ENCODE peak calls at places on chromosome 1, in seven cellular contexts. One of them, this sample, is unnamed.

GRCh38 chr1:245810181-245810727 is 655.5 kb downstream of the KIF26B start:
- DNase-seq in mucosa of descending colon: no peak
- DNase-seq in left ventricle myocardium inferior: no peak
- DNase-seq in small intestine: no peak
- DNase-seq in HAP-1: no peak
- DNase-seq in brain microvascular endothelial cell: no peak
- DNase-seq in OCI-LY7: peak
- DNase-seq in this sample: no peak

GRCh38 chr1:92356956-92357355 is 58.1 kb downstream of the RPAP2 start:
- DNase-seq in mucosa of descending colon: no peak
- DNase-seq in left ventricle myocardium inferior: no peak
- DNase-seq in small intestine: no peak
- DNase-seq in HAP-1: no peak
- DNase-seq in brain microvascular endothelial cell: peak
- DNase-seq in OCI-LY7: no peak
- DNase-seq in this sample: peak

GRCh38 chr1:184608990-184609389 is 145.7 kb downstream of the EDEM3 start:
- DNase-seq in mucosa of descending colon: no peak
- DNase-seq in left ventricle myocardium inferior: no peak
- DNase-seq in small intestine: no peak
- DNase-seq in HAP-1: no peak
- DNase-seq in brain microvascular endothelial cell: no peak
- DNase-seq in OCI-LY7: no peak
- DNase-seq in this sample: no peak

GRCh38 chr1:29960906-29961675 is 724.8 kb downstream of the PTPRU start:
- DNase-seq in mucosa of descending colon: no peak
- DNase-seq in left ventricle myocardium inferior: no peak
- DNase-seq in small intestine: no peak
- DNase-seq in HAP-1: no peak
- DNase-seq in brain microvascular endothelial cell: no peak
- DNase-seq in OCI-LY7: no peak
- DNase-seq in this sample: no peak

GRCh38 chr1:181122227-181122626 is 33.7 kb downstream of the IER5 start:
- DNase-seq in mucosa of descending colon: no peak
- DNase-seq in left ventricle myocardium inferior: no peak
- DNase-seq in small intestine: no peak
- DNase-seq in HAP-1: no peak
- DNase-seq in brain microvascular endothelial cell: no peak
- DNase-seq in OCI-LY7: no peak
- DNase-seq in this sample: no peak

GRCh38 chr1:110383311-110383990 is 7.4 kb downstream of the SLC16A4 start:
- DNase-seq in mucosa of descending colon: no peak
- DNase-seq in left ventricle myocardium inferior: no peak
- DNase-seq in small intestine: no peak
- DNase-seq in HAP-1: no peak
- DNase-seq in brain microvascular endothelial cell: peak
- DNase-seq in OCI-LY7: peak
- DNase-seq in this sample: no peak

GRCh38 chr1:178614286-178614685 is 101.4 kb downstream of the TEX35 start:
- DNase-seq in mucosa of descending colon: no peak
- DNase-seq in left ventricle myocardium inferior: no peak
- DNase-seq in small intestine: no peak
- DNase-seq in HAP-1: no peak
- DNase-seq in brain microvascular endothelial cell: no peak
- DNase-seq in OCI-LY7: peak
- DNase-seq in this sample: no peak

GRCh38 chr1:146007048-146007784 is 10.8 kb upstream of the TXNIP start:
- DNase-seq in mucosa of descending colon: no peak
- DNase-seq in left ventricle myocardium inferior: no peak
- DNase-seq in small intestine: peak
- DNase-seq in HAP-1: peak
- DNase-seq in brain microvascular endothelial cell: peak
- DNase-seq in OCI-LY7: peak
- DNase-seq in this sample: peak

GRCh38 chr1:192952646-192953045 is 106.5 kb downstream of the UCHL5 start:
- DNase-seq in mucosa of descending colon: no peak
- DNase-seq in left ventricle myocardium inferior: no peak
- DNase-seq in small intestine: no peak
- DNase-seq in HAP-1: no peak
- DNase-seq in brain microvascular endothelial cell: no peak
- DNase-seq in OCI-LY7: no peak
- DNase-seq in this sample: peak

GRCh38 chr1:180521474-180522203 is 19.3 kb upstream of the ACBD6 start:
- DNase-seq in mucosa of descending colon: no peak
- DNase-seq in left ventricle myocardium inferior: no peak
- DNase-seq in small intestine: no peak
- DNase-seq in HAP-1: no peak
- DNase-seq in brain microvascular endothelial cell: no peak
- DNase-seq in OCI-LY7: no peak
- DNase-seq in this sample: no peak

GRCh38 chr1:178501705-178502329 is 5.1 kb upstream of the CLEC20A start:
- DNase-seq in mucosa of descending colon: peak
- DNase-seq in left ventricle myocardium inferior: peak
- DNase-seq in small intestine: peak
- DNase-seq in HAP-1: peak
- DNase-seq in brain microvascular endothelial cell: peak
- DNase-seq in OCI-LY7: peak
- DNase-seq in this sample: no peak

GRCh38 chr1:212980123-212980800 is 29.9 kb downstream of the VASH2 start:
- DNase-seq in mucosa of descending colon: no peak
- DNase-seq in left ventricle myocardium inferior: peak
- DNase-seq in small intestine: no peak
- DNase-seq in HAP-1: no peak
- DNase-seq in brain microvascular endothelial cell: peak
- DNase-seq in OCI-LY7: no peak
- DNase-seq in this sample: no peak

GRCh38 chr1:98374098-98374497 is 287.4 kb upstream of the SNX7 start:
- DNase-seq in mucosa of descending colon: no peak
- DNase-seq in left ventricle myocardium inferior: no peak
- DNase-seq in small intestine: no peak
- DNase-seq in HAP-1: no peak
- DNase-seq in brain microvascular endothelial cell: no peak
- DNase-seq in OCI-LY7: no peak
- DNase-seq in this sample: no peak

GRCh38 chr1:174968750-174969244 is 30.9 kb upstream of the CACYBP start:
- DNase-seq in mucosa of descending colon: no peak
- DNase-seq in left ventricle myocardium inferior: no peak
- DNase-seq in small intestine: peak
- DNase-seq in HAP-1: no peak
- DNase-seq in brain microvascular endothelial cell: peak
- DNase-seq in OCI-LY7: peak
- DNase-seq in this sample: peak

GRCh38 chr1:61887921-61888564 is 145.8 kb downstream of the PATJ start:
- DNase-seq in mucosa of descending colon: no peak
- DNase-seq in left ventricle myocardium inferior: peak
- DNase-seq in small intestine: no peak
- DNase-seq in HAP-1: no peak
- DNase-seq in brain microvascular endothelial cell: no peak
- DNase-seq in OCI-LY7: no peak
- DNase-seq in this sample: no peak

GRCh38 chr1:61079898-61080336 is 2.4 kb upstream of the NFIA start:
- DNase-seq in mucosa of descending colon: peak
- DNase-seq in left ventricle myocardium inferior: peak
- DNase-seq in small intestine: peak
- DNase-seq in HAP-1: peak
- DNase-seq in brain microvascular endothelial cell: peak
- DNase-seq in OCI-LY7: no peak
- DNase-seq in this sample: peak

GRCh38 chr1:64518692-64519481 is 49.0 kb downstream of the CACHD1 start:
- DNase-seq in mucosa of descending colon: no peak
- DNase-seq in left ventricle myocardium inferior: no peak
- DNase-seq in small intestine: no peak
- DNase-seq in HAP-1: peak
- DNase-seq in brain microvascular endothelial cell: no peak
- DNase-seq in OCI-LY7: no peak
- DNase-seq in this sample: no peak

GRCh38 chr1:119266386-119266785 is 102.2 kb upstream of the HAO2 start:
- DNase-seq in mucosa of descending colon: no peak
- DNase-seq in left ventricle myocardium inferior: no peak
- DNase-seq in small intestine: no peak
- DNase-seq in HAP-1: no peak
- DNase-seq in brain microvascular endothelial cell: no peak
- DNase-seq in OCI-LY7: no peak
- DNase-seq in this sample: no peak

GRCh38 chr1:54979327-54979891 is 1.0 kb upstream of the TMEM61 start:
- DNase-seq in mucosa of descending colon: no peak
- DNase-seq in left ventricle myocardium inferior: no peak
- DNase-seq in small intestine: no peak
- DNase-seq in HAP-1: no peak
- DNase-seq in brain microvascular endothelial cell: no peak
- DNase-seq in OCI-LY7: no peak
- DNase-seq in this sample: no peak

GRCh38 chr1:223323491-223324484 is 40.2 kb downstream of the SUSD4 start:
- DNase-seq in mucosa of descending colon: no peak
- DNase-seq in left ventricle myocardium inferior: no peak
- DNase-seq in small intestine: no peak
- DNase-seq in HAP-1: no peak
- DNase-seq in brain microvascular endothelial cell: no peak
- DNase-seq in OCI-LY7: no peak
- DNase-seq in this sample: no peak
- H3K4me3 ChIP-seq in mucosa of descending colon: no peak
- H3K4me3 ChIP-seq in left ventricle myocardium inferior: no peak
- H3K4me3 ChIP-seq in small intestine: no peak
- H3K4me3 ChIP-seq in HAP-1: no peak
- H3K4me3 ChIP-seq in brain microvascular endothelial cell: no peak
- H3K4me3 ChIP-seq in OCI-LY7: no peak
- H3K4me3 ChIP-seq in this sample: no peak

DNA sequence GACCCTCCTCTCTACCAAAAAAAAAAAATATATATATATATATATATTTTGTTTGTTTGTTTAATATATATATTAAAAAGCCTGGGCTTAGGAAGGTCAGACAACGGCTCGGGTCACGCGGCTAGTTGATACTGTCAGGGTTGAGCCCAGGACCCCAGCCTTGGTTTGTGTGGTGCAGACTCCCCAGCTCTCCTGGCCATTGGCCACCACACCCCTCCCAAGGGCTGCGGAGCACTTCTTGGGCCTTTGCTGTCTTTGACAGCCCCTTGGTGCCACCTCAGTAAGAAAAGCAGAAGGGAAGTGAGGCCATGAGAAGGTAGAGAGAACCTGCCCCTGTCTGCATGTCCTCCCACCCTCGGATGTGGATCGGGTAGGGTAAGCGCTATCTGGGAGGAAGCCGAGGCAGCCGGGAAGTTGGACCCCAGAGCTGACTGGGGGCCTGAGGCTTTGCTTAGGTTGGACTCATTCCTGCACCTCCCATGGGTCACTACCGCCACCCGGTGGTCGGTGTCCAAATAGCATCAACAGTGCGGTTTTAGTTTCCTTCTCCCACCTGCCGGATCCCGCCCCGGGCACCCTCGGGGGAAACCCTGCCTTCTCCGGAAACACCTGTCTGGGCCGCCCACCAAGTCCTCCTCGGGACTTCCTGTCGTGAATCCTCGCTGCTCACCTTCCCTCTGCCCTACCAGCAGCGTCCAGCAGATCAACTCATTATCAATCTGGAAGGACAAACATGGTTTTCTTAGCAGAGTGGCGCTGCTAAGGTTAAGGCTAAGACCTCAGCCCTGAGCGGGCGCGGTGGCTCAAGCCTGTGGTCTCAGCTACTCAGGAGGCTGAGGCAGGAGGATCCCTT is 29.8 kb upstream of the GNPAT start:
- DNase-seq in mucosa of descending colon: peak
- DNase-seq in left ventricle myocardium inferior: peak
- DNase-seq in small intestine: peak
- DNase-seq in HAP-1: peak
- DNase-seq in brain microvascular endothelial cell: peak
- DNase-seq in OCI-LY7: peak
- DNase-seq in this sample: peak
- H3K4me3 ChIP-seq in mucosa of descending colon: no peak
- H3K4me3 ChIP-seq in left ventricle myocardium inferior: peak
- H3K4me3 ChIP-seq in small intestine: no peak
- H3K4me3 ChIP-seq in HAP-1: peak
- H3K4me3 ChIP-seq in brain microvascular endothelial cell: peak
- H3K4me3 ChIP-seq in OCI-LY7: peak
- H3K4me3 ChIP-seq in this sample: peak

GRCh38 chr1:235635938-235636663 is 13.5 kb downstream of the GNG4 start:
- DNase-seq in mucosa of descending colon: peak
- DNase-seq in left ventricle myocardium inferior: no peak
- DNase-seq in small intestine: no peak
- DNase-seq in HAP-1: no peak
- DNase-seq in brain microvascular endothelial cell: no peak
- DNase-seq in OCI-LY7: no peak
- DNase-seq in this sample: no peak

GRCh38 chr1:235633220-235633540 is 16.4 kb downstream of the GNG4 start:
- DNase-seq in mucosa of descending colon: no peak
- DNase-seq in left ventricle myocardium inferior: no peak
- DNase-seq in small intestine: no peak
- DNase-seq in HAP-1: no peak
- DNase-seq in brain microvascular endothelial cell: no peak
- DNase-seq in OCI-LY7: no peak
- DNase-seq in this sample: no peak

GRCh38 chr1:235628316-235629006 is 21.1 kb downstream of the GNG4 start:
- DNase-seq in mucosa of descending colon: peak
- DNase-seq in left ventricle myocardium inferior: no peak
- DNase-seq in small intestine: no peak
- DNase-seq in HAP-1: no peak
- DNase-seq in brain microvascular endothelial cell: no peak
- DNase-seq in OCI-LY7: no peak
- DNase-seq in this sample: no peak

GRCh38 chr1:235631816-235632215 is 17.8 kb downstream of the GNG4 start:
- DNase-seq in mucosa of descending colon: peak
- DNase-seq in left ventricle myocardium inferior: no peak
- DNase-seq in small intestine: no peak
- DNase-seq in HAP-1: no peak
- DNase-seq in brain microvascular endothelial cell: no peak
- DNase-seq in OCI-LY7: no peak
- DNase-seq in this sample: no peak

DNA sequence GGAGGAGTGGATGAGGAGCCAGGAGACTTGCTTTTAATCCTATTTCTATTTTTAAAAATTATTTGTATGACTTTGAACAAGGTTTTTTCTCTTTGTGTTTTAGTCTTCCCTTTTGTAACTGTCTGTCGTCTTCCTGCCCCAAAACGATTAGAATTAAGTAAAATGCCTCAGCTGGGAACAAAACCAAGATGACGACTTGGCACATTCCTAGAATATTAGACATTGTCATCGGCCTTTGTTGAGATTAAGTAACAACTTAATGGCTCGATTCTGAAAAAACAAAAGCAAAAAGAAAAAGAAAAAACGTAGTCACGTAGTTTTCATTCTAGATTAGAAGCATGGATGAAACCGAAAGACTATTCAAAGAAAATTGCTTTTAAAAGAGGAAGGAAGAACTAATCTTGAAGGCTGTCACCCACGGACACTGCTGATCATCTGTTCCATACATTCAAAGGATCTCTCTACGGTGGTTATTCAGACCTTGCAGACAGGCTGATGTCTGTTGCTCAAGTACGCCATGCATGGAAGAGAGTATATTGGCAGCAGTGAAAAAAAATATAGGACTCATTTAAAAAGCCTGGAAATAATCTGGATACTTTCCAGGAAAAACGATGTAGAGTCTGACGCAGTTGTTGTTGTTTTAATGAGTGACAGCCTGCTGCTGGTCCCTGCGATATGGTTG is 16.9 kb downstream of the GNG4 start:
- DNase-seq in mucosa of descending colon: no peak
- DNase-seq in left ventricle myocardium inferior: no peak
- DNase-seq in small intestine: no peak
- DNase-seq in HAP-1: peak
- DNase-seq in brain microvascular endothelial cell: peak
- DNase-seq in OCI-LY7: no peak
- DNase-seq in this sample: no peak
- H3K4me3 ChIP-seq in mucosa of descending colon: no peak
- H3K4me3 ChIP-seq in left ventricle myocardium inferior: peak
- H3K4me3 ChIP-seq in small intestine: no peak
- H3K4me3 ChIP-seq in HAP-1: peak
- H3K4me3 ChIP-seq in brain microvascular endothelial cell: peak
- H3K4me3 ChIP-seq in OCI-LY7: no peak
- H3K4me3 ChIP-seq in this sample: no peak

GRCh38 chr1:3068400-3069361 is at the start of gene PRDM16:
- DNase-seq in mucosa of descending colon: no peak
- DNase-seq in left ventricle myocardium inferior: peak
- DNase-seq in small intestine: peak
- DNase-seq in HAP-1: peak
- DNase-seq in brain microvascular endothelial cell: peak
- DNase-seq in OCI-LY7: no peak
- DNase-seq in this sample: no peak
- H3K4me3 ChIP-seq in mucosa of descending colon: no peak
- H3K4me3 ChIP-seq in left ventricle myocardium inferior: peak
- H3K4me3 ChIP-seq in small intestine: peak
- H3K4me3 ChIP-seq in HAP-1: peak
- H3K4me3 ChIP-seq in brain microvascular endothelial cell: peak
- H3K4me3 ChIP-seq in OCI-LY7: no peak
- H3K4me3 ChIP-seq in this sample: peak

This sample was measured in skeletal muscle cell.